ENCODE peak calls at places on chromosomes 5 and 9, in ten cellular contexts. V, G, L, R, X, H, W, K, M and Q are unnamed samples.
A peak's percentile ranks its signal among the peaks of the same experiment; 100 is the strongest.

GRCh38 chr9:77989437-77989836 is 42.2 kb downstream of the GNAQ start:
- DNase-seq in V (no peak), G (no peak), L (no peak), R (no peak), X (no peak), H (no peak), W (no peak), K (no peak), M (no peak), Q (no peak)

GRCh38 chr9:93477397-93477796 is 24.0 kb upstream of the FAM120AOS start:
- DNase-seq in V (no peak), G (no peak), L (no peak), R (no peak), X (no peak), H (no peak), W (no peak), K (no peak), M (no peak), Q (no peak)

GRCh38 chr5:69467442-69468225 is 25.0 kb upstream of the OCLN start:
- DNase-seq in V (peak; percentile 78), G (no peak), L (no peak), R (no peak), X (no peak), H (no peak), W (no peak), K (no peak), M (no peak), Q (no peak)

GRCh38 chr5:57863661-57864060 is 381.1 kb upstream of the ACTBL2 start:
- DNase-seq in V (no peak), G (no peak), L (peak; percentile 72), R (no peak), X (no peak), H (no peak), W (no peak), K (peak; percentile 11), M (peak; percentile 62), Q (no peak)

GRCh38 chr9:29697011-29697410 is 2123.7 kb upstream of the C9orf72 start:
- DNase-seq in V (no peak), G (no peak), L (peak; percentile 41), R (no peak), X (no peak), H (no peak), W (no peak), K (peak; percentile 48), M (no peak), Q (no peak)

GRCh38 chr5:149938272-149938671 is 6.3 kb downstream of the PDE6A start:
- DNase-seq in V (no peak), G (peak; percentile 69), L (peak; percentile 68), R (peak; percentile 78), X (no peak), H (no peak), W (peak; percentile 74), K (peak; percentile 76), M (no peak), Q (peak; percentile 56)

GRCh38 chr9:112129246-112129645 is 45.9 kb downstream of the SUSD1 start:
- DNase-seq in V (no peak), G (no peak), L (no peak), R (no peak), X (no peak), H (no peak), W (no peak), K (no peak), M (no peak), Q (no peak)

GRCh38 chr9:31347082-31347617 is 1037.3 kb upstream of the ACO1 start:
- DNase-seq in V (peak; percentile 39), G (no peak), L (no peak), R (no peak), X (no peak), H (no peak), W (no peak), K (peak; percentile 75), M (no peak), Q (no peak)

GRCh38 chr9:81892440-81892839 is 35.8 kb upstream of the SPATA31D4 start:
- DNase-seq in V (no peak), G (no peak), L (no peak), R (no peak), X (no peak), H (no peak), W (no peak), K (no peak), M (no peak), Q (no peak)

GRCh38 chr9:92764381-92764987 is at the start of gene BICD2:
- DNase-seq in V (no peak), G (no peak), L (no peak), R (no peak), X (no peak), H (no peak), W (no peak), K (no peak), M (no peak), Q (no peak)

GRCh38 chr9:97803167-97804058 is 49.6 kb upstream of the FOXE1 start:
- DNase-seq in V (peak; percentile 94), G (peak; percentile 84), L (peak; percentile 5), R (peak; percentile 80), X (peak; percentile 41), H (no peak), W (peak; percentile 77), K (peak; percentile 49), M (no peak), Q (no peak)
- TF ChIP-seq CTCF in V (no peak), G (no peak), L (no peak), R (no peak), X (no peak), H (no peak), W (no peak), K (no peak), M (no peak), Q (no peak)

DNA sequence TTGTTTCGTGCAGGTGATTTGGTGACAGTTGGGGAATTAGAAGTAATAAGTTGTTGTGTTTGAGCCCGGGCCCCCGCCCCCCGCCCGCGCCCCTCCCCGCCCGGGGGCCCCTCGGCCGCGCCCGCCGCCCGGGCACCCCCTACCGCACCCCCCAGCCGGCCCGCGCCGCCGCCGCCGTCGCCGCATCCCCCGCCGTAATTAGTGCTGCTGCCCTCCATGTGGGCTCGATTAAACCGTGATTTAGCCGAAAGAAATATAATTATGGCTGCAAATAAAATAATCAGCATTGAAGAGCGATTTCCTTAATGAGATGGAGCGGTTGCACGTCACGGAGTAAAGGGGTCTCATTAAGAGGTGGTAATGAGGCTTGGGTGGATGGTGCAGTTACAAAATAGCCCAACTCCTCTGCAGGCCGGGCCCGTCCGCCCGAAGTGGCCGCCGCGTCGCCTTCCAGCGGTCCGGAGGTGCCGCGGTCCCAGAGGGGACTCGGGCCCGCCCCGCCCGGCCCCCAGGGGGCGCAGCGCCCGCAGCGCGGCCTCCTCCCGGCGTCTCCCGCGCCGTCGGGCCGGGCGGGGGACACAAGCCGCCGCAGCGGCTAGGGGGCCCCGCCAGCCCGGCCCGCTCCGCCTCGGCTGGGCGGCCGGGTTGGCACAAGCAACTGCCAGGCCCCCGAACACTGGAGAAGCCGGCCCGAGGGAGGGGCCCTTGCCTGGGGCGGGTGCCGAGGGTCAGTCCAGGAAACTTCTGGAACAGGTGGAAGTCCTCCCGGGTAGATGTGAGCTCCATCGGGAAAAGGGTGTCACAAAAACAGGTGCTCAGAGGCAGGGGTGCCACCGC is 6.9 kb upstream of the OTP start:
- DNase-seq in V (peak; percentile 92), G (no peak), L (no peak), R (peak; percentile 38), X (no peak), H (no peak), W (peak; percentile 44), K (no peak), M (no peak), Q (no peak)
- TF ChIP-seq CTCF in V (peak; percentile 82), G (peak; percentile 57), L (no peak), R (peak; percentile 56), X (no peak), H (peak; percentile 19), W (no peak), K (no peak), M (no peak), Q (no peak)

GRCh38 chr5:180848878-180849277 is 12.2 kb downstream of the ZFP62 start:
- DNase-seq in V (no peak), G (no peak), L (no peak), R (no peak), X (no peak), H (no peak), W (no peak), K (no peak), M (no peak), Q (no peak)
- TF ChIP-seq CTCF in V (no peak), G (no peak), L (no peak), R (no peak), X (no peak), H (no peak), W (no peak), K (no peak), M (peak; percentile 1), Q (no peak)

DNA sequence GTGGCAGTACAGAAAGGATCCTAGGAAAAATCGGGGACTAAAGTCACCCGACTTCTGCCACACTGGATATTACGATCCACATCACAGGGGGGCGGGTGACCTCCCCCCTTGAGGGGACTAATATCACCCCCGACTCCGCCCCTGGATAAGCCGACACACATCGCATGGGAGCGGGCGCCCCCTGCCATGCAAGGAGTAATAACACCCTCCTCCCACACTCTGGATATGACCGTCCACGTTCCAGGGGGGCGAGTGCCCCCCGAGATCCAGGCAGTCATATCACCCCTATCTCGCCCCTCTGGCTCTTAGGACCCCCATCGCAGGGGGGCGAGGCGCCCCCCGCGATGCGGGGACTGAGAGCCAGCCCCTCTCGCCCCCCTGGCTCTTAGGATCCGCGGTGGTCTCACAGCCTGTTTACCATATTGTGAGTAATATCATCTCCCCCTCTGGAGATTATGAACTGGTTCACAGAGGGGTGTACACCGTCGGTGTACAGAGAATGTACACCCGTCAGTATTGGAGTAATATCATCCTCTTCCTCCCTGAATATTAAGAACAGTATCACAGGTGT is 423.0 kb downstream of the DIRAS2 start:
- DNase-seq in V (peak; percentile 48), G (no peak), L (no peak), R (peak; percentile 14), X (no peak), H (no peak), W (peak; percentile 41), K (no peak), M (no peak), Q (no peak)
- TF ChIP-seq CTCF in V (peak; percentile 56), G (no peak), L (no peak), R (peak; percentile 46), X (no peak), H (no peak), W (peak; percentile 78), K (no peak), M (no peak), Q (no peak)

GRCh38 chr9:35510745-35511428 is 21.0 kb downstream of the RUSC2 start:
- DNase-seq in V (no peak), G (peak; percentile 83), L (peak; percentile 97), R (peak; percentile 50), X (peak; percentile 73), H (peak; percentile 63), W (peak; percentile 59), K (peak; percentile 99), M (peak; percentile 98), Q (no peak)
- TF ChIP-seq CTCF in V (peak; percentile 15), G (peak; percentile 39), L (no peak), R (no peak), X (no peak), H (peak; percentile 31), W (no peak), K (peak; percentile 45), M (peak; percentile 27), Q (no peak)

GRCh38 chr5:177494356-177495195 is 2.8 kb downstream of the PDLIM7 start:
- DNase-seq in V (peak; percentile 62), G (peak; percentile 83), L (peak; percentile 88), R (peak; percentile 58), X (no peak), H (peak; percentile 83), W (peak; percentile 51), K (peak; percentile 90), M (no peak), Q (peak; percentile 53)
- TF ChIP-seq CTCF in V (no peak), G (no peak), L (peak; percentile 21), R (peak; percentile 13), X (no peak), H (peak; percentile 27), W (peak; percentile 22), K (peak; percentile 30), M (peak; percentile 56), Q (peak; percentile 3)